ENCODE peak calls at places on chromosomes 12 and 14, in nine cellular contexts. B is kidney epithelial cell; H is stomach; O is dorsolateral prefrontal cortex; E is tibial artery; A is ovary; Q is CD4-positive, CD25-positive, alpha-beta regulatory T cell; V is upper lobe of right lung; Y is GM12865. Z is an unnamed sample.
A peak's percentile ranks its signal among the peaks of the same experiment; 100 is the strongest.

GRCh38 chr12:92096346-92097136 is 49.1 kb downstream of the BTG1 start:
- DNase-seq in H (no peak), E (no peak), B (no peak), Y (peak; percentile 18), A (no peak), O (no peak), Q (no peak), V (no peak), Z (no peak)

GRCh38 chr12:13154027-13154538 is 42.4 kb upstream of the EMP1 start:
- DNase-seq in H (no peak), V (no peak), Q (no peak), B (no peak), A (no peak), E (no peak), O (no peak), Y (no peak), Z (no peak)

GRCh38 chr12:67827820-67828383 is 161.3 kb upstream of the IFNG-AS1 start:
- DNase-seq in H (no peak), O (no peak), Q (no peak), E (no peak), V (no peak), B (peak; percentile 96), A (peak; percentile 22), Y (peak; percentile 60), Z (peak; percentile 72)

GRCh38 chr12:12025799-12026386 is 44.8 kb upstream of the BCL2L14 start:
- DNase-seq in Y (no peak), E (no peak), O (no peak), A (no peak), H (no peak), B (no peak), Q (no peak), V (no peak), Z (peak; percentile 58)

GRCh38 chr12:67710582-67710981 is 62.0 kb downstream of the DYRK2 start:
- DNase-seq in Q (no peak), O (no peak), H (peak; percentile 59), A (no peak), E (no peak), V (no peak), Y (peak; percentile 76), B (no peak), Z (peak; percentile 99)

GRCh38 chr14:26722258-26722657 is 124.4 kb upstream of the NOVA1 start:
- DNase-seq in O (no peak), A (no peak), Q (no peak), Y (no peak), H (no peak), B (no peak), E (no peak), V (no peak), Z (no peak)

GRCh38 chr12:25960176-25960575 is 1.7 kb downstream of the RASSF8 start:
- DNase-seq in A (peak; percentile 39), E (no peak), Q (no peak), O (no peak), Y (no peak), H (no peak), B (no peak), V (no peak), Z (no peak)

GRCh38 chr12:63937381-63938168 is 93.1 kb downstream of the SRGAP1 start:
- DNase-seq in Y (no peak), V (no peak), B (no peak), A (no peak), Q (no peak), H (no peak), O (no peak), E (no peak), Z (no peak)

GRCh38 chr12:91361864-91362263 is 179.2 kb upstream of the DCN start:
- DNase-seq in Q (no peak), V (no peak), E (no peak), B (peak; percentile 12), Y (peak; percentile 57), H (no peak), O (no peak), A (no peak), Z (peak; percentile 56)

GRCh38 chr12:116397148-116397547 is 119.7 kb upstream of the MED13L start:
- DNase-seq in B (no peak), Y (no peak), O (no peak), A (no peak), H (no peak), Q (no peak), V (no peak), E (no peak), Z (no peak)

GRCh38 chr12:129727100-129727499 is 176.7 kb downstream of the TMEM132D start:
- DNase-seq in A (no peak), Q (no peak), B (no peak), H (no peak), V (no peak), O (no peak), Y (no peak), E (no peak), Z (no peak)

GRCh38 chr14:32224731-32225377 is 21.8 kb upstream of the RNU6-8 start:
- DNase-seq in H (no peak), O (no peak), A (no peak), V (no peak), E (peak; percentile 70), Q (no peak), B (peak; percentile 47), Y (peak; percentile 29), Z (peak; percentile 47)

GRCh38 chr12:11877869-11878780 is 192.6 kb upstream of the BCL2L14 start:
- DNase-seq in V (no peak), E (peak; percentile 81), Y (no peak), B (peak; percentile 77), O (peak; percentile 50), H (peak; percentile 57), A (no peak), Q (no peak), Z (peak; percentile 54)

GRCh38 chr12:47718531-47718930 is 6.8 kb downstream of the ENDOU start:
- DNase-seq in V (no peak), Y (no peak), O (no peak), H (no peak), Q (no peak), A (no peak), E (no peak), B (no peak), Z (no peak)

GRCh38 chr12:20653871-20654270 is 41.3 kb upstream of the SLCO1C1 start:
- DNase-seq in H (no peak), A (no peak), Y (no peak), Q (no peak), V (no peak), O (no peak), B (no peak), E (no peak), Z (no peak)

GRCh38 chr12:11953523-11953922 is 117.2 kb upstream of the BCL2L14 start:
- DNase-seq in O (no peak), E (no peak), A (no peak), Q (no peak), Y (no peak), B (no peak), V (no peak), H (no peak), Z (no peak)

DNA sequence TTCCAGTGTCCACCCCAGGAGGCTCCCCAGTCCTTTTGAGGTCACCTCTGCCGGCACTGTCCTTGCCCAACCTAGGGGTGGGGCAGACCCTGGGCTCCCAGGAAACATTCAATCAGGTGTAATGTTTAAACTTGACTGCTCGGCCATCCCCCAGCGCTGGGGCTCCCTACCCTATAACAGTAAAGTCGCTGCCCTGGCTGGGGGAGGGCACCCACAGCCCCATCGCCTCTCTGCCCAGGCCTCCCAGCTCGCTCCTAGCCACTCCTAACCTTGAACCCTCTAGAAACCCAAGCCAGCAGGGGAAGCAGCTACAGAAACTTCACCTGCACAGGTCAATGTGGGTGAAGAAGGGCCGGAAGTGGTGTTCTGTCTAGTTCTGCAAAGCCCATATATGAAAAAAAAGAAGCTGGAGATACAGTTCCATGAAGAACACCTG is 1.3 kb downstream of the CLMN start:
- DNase-seq in H (no peak), Y (peak; percentile 21), O (no peak), Q (no peak), A (no peak), E (no peak), V (no peak), B (no peak), Z (peak; percentile 31)
- H3K4me3 ChIP-seq in H (peak overlapping the region; percentile 76), Y (peak overlapping the region; percentile 66), O (peak overlapping the region; percentile 92), Q (no peak overlapping the region), A (peak overlapping the region; percentile 88), E (peak overlapping the region; percentile 94), V (peak overlapping the region; percentile 73), B (no peak overlapping the region), Z (peak overlapping the region; percentile 48)

DNA sequence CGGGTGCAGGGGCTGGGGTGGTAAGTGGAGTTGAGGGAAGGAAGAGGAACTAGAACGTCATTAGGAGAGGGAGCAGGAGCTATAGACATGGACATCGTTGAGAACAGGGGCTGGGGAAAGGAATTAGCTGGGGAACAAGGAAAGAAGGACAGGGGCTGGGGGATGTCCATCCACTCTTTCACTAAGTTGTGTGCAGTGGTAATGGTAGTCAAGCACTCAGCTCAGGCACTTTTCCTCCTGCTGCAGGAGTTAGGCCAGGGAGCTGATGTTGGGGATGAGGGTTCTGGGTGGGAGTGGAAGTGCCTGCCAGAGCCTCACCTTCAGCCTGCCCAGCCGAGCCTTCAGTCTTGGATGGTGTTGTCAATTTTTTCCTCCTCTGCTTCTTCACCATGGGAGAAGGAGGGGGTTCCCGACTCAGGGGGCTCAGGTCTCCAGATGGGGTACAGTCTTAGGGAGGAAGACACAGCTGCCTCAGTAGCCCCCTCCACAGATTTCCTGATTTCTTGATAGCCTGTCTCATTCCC is 9.2 kb downstream of the AGAP2 start:
- DNase-seq in A (peak; percentile 10), H (no peak), O (no peak), Y (no peak), E (no peak), B (no peak), V (no peak), Q (no peak), Z (no peak)
- H3K4me3 ChIP-seq in A (no peak overlapping the region), H (no peak overlapping the region), O (no peak overlapping the region), Y (no peak overlapping the region), E (no peak overlapping the region), B (no peak overlapping the region), V (no peak overlapping the region), Q (no peak overlapping the region), Z (no peak overlapping the region)

DNA sequence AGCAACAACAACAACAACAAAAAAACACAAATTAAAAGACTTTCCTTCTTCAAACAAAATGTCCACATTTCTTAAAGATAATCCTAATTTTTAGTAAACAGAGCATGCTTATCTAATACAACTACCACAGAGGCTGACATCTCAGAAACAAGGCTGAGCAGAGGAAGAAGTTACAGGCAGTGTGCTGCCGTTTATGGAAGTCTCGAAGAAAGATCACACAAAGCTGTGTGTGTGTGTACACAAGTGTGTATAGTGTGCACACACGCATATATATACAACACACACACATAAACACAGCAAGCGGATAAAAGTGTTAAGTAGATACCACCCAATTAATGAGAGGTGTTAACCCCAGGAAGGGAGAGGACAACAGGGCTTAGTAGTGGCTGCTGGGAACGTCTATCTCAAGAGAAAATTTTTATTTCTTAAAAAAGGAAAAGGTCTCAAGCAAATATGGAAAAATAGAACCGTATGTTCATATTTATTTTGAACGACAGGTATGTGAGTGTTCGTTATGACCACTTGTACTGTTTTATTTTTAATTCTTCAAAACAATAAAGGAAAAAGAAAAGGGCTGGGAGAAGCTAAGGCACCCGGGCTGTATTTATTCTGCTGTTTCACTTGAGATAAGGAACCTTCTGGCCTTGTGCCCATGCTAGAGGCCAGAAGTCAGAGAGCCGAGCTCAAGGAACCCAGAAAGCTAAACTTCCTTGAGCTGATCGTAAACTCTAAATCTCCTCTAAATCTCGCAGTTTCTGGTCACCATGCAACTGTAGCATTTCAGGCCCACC is 15.1 kb downstream of the CCDC88C start:
- DNase-seq in Q (no peak), O (no peak), E (no peak), A (no peak), Y (no peak), B (no peak), V (no peak), H (peak; percentile 82), Z (peak; percentile 89)
- H3K4me3 ChIP-seq in Q (peak overlapping the region; percentile 69), O (no peak overlapping the region), E (no peak overlapping the region), A (no peak overlapping the region), Y (no peak overlapping the region), B (no peak overlapping the region), V (no peak overlapping the region), H (no peak overlapping the region), Z (no peak overlapping the region)

GRCh38 chr14:69260246-69260978 is 454 bp downstream of the GALNT16 start:
- DNase-seq in A (peak; percentile 30), O (no peak), V (no peak), Q (no peak), H (no peak), E (no peak), Y (no peak), B (no peak), Z (no peak)
- H3K4me3 ChIP-seq in A (peak overlapping the region; percentile 53), O (peak overlapping the region; percentile 57), V (peak overlapping the region; percentile 54), Q (no peak overlapping the region), H (peak overlapping the region; percentile 57), E (peak overlapping the region; percentile 67), Y (peak overlapping the region; percentile 34), B (peak overlapping the region; percentile 53), Z (no peak overlapping the region)

Z was measured in small intestine.